ENCODE peak calls at places on chromosomes 6 and 20, in eight cellular contexts. Y is heart left ventricle, Z is IMR-90, F is A549, H is H54, K is lower leg skin, C is esophagus squamous epithelium, L is NB4. S is an unnamed sample.

GRCh38 chr6:67854098-67854497 is 781.0 kb upstream of the ADGRB3 start:
- DNase-seq in Y (no peak), Z (no peak), F (no peak), H (no peak), K (no peak), C (no peak), L (no peak), S (no peak)

GRCh38 chr6:91476000-91476399 is 889.1 kb upstream of the MAP3K7 start:
- DNase-seq in Y (no peak), Z (peak), F (no peak), H (no peak), K (no peak), C (no peak), L (no peak), S (no peak)

GRCh38 chr6:69390125-69390524 is 406.7 kb downstream of the LMBRD1 start:
- DNase-seq in Y (no peak), Z (no peak), F (no peak), H (no peak), K (no peak), C (no peak), L (peak), S (no peak)

GRCh38 chr6:122712093-122712863 is 67.2 kb upstream of the FABP7 start:
- DNase-seq in Y (no peak), Z (peak), F (no peak), H (no peak), K (no peak), C (no peak), L (peak), S (no peak)

GRCh38 chr6:113111550-113111949 is 745.6 kb upstream of the MARCKS start:
- DNase-seq in Y (no peak), Z (no peak), F (no peak), H (no peak), K (no peak), C (no peak), L (no peak), S (no peak)

GRCh38 chr6:158780963-158781691 is 38.0 kb downstream of the EZR start:
- DNase-seq in Y (no peak), Z (no peak), F (no peak), H (no peak), K (peak), C (no peak), L (no peak), S (no peak)

GRCh38 chr6:97282238-97282725 is 734 bp downstream of the MMS22L start:
- DNase-seq in Y (no peak), Z (no peak), F (peak), H (peak), K (no peak), C (no peak), L (no peak), S (no peak)

GRCh38 chr6:93468291-93468690 is 48.9 kb upstream of the EPHA7 start:
- DNase-seq in Y (no peak), Z (no peak), F (no peak), H (no peak), K (no peak), C (no peak), L (no peak), S (no peak)

GRCh38 chr20:63246490-63247284 is 7.6 kb downstream of the NKAIN4 start:
- DNase-seq in Y (no peak), Z (no peak), F (no peak), H (no peak), K (no peak), C (no peak), L (no peak), S (no peak)

GRCh38 chr6:129251669-129252376 is 368.9 kb downstream of the LAMA2 start:
- DNase-seq in Y (no peak), Z (peak), F (peak), H (peak), K (no peak), C (no peak), L (peak), S (peak)

GRCh38 chr6:131470549-131470948 is 102.5 kb upstream of the ARG1 start:
- DNase-seq in Y (no peak), Z (no peak), F (no peak), H (no peak), K (no peak), C (no peak), L (no peak), S (no peak)

GRCh38 chr20:35511814-35512420 is 17.5 kb downstream of the C20orf173 start:
- DNase-seq in Y (no peak), Z (peak), F (peak), H (no peak), K (no peak), C (no peak), L (peak), S (no peak)

GRCh38 chr6:3159805-3160781 is 2.7 kb upstream of the TUBB2A start:
- DNase-seq in Y (no peak), Z (no peak), F (no peak), H (no peak), K (peak), C (peak), L (peak), S (no peak)

GRCh38 chr6:143223895-143224294 is 163.2 kb downstream of the AIG1 start:
- DNase-seq in Y (peak), Z (no peak), F (no peak), H (no peak), K (peak), C (no peak), L (no peak), S (no peak)

GRCh38 chr6:3575701-3576100 is 118.9 kb upstream of the SLC22A23 start:
- DNase-seq in Y (no peak), Z (no peak), F (no peak), H (no peak), K (no peak), C (no peak), L (no peak), S (no peak)

GRCh38 chr6:87407531-87407895 is 259 bp upstream of the CFAP206 start:
- DNase-seq in Y (peak), Z (peak), F (peak), H (peak), K (no peak), C (no peak), L (no peak), S (no peak)

GRCh38 chr6:9064156-9064555 is 628.8 kb upstream of the SLC35B3 start:
- DNase-seq in Y (no peak), Z (no peak), F (no peak), H (no peak), K (no peak), C (no peak), L (no peak), S (no peak)

GRCh38 chr6:116102856-116103255 is 2.2 kb downstream of the NT5DC1 start:
- DNase-seq in Y (no peak), Z (no peak), F (no peak), H (no peak), K (no peak), C (no peak), L (peak), S (no peak)

GRCh38 chr20:10731190-10731955 is 57.6 kb upstream of the JAG1 start:
- DNase-seq in Y (no peak), Z (peak), F (no peak), H (peak), K (no peak), C (no peak), L (no peak), S (no peak)

GRCh38 chr6:31690231-31691077 is 9.6 kb upstream of the LY6G5C start:
- DNase-seq in Y (no peak), Z (no peak), F (no peak), H (no peak), K (no peak), C (no peak), L (no peak), S (no peak)

GRCh38 chr20:5908981-5909380 is 41.4 kb downstream of the TRMT6 start:
- DNase-seq in Y (no peak), Z (no peak), F (no peak), H (no peak), K (no peak), C (no peak), L (no peak), S (no peak)

GRCh38 chr6:150008588-150008987 is 16.7 kb downstream of the RAET1L start:
- DNase-seq in Y (no peak), Z (no peak), F (peak), H (peak), K (peak), C (no peak), L (peak), S (no peak)

GRCh38 chr20:14178952-14179351 is 158.5 kb downstream of the FLRT3 start:
- DNase-seq in Y (no peak), Z (no peak), F (no peak), H (no peak), K (no peak), C (no peak), L (no peak), S (no peak)

GRCh38 chr6:149846321-149846720 is 17.8 kb downstream of the LRP11 start:
- DNase-seq in Y (no peak), Z (peak), F (no peak), H (no peak), K (no peak), C (no peak), L (no peak), S (no peak)

GRCh38 chr6:154403803-154404202 is 47.2 kb upstream of the IPCEF1 start:
- DNase-seq in Y (peak), Z (peak), F (no peak), H (peak), K (peak), C (no peak), L (no peak), S (no peak)

GRCh38 chr20:49906101-49906604 is 9.2 kb downstream of the SPATA2 start:
- DNase-seq in Y (peak), Z (no peak), F (no peak), H (no peak), K (peak), C (no peak), L (peak), S (no peak)

GRCh38 chr6:16128759-16129622 is at the start of gene MYLIP:
- DNase-seq in Y (peak), Z (peak), F (peak), H (peak), K (peak), C (peak), L (peak), S (peak)

GRCh38 chr6:16130437-16130891 is 1.6 kb downstream of the MYLIP start:
- DNase-seq in Y (no peak), Z (no peak), F (no peak), H (no peak), K (no peak), C (no peak), L (no peak), S (no peak)

GRCh38 chr6:16132909-16133308 is 4.0 kb downstream of the MYLIP start:
- DNase-seq in Y (no peak), Z (no peak), F (no peak), H (no peak), K (no peak), C (no peak), L (peak), S (no peak)

GRCh38 chr6:16129623-16130243 is 847 bp downstream of the MYLIP start:
- DNase-seq in Y (no peak), Z (peak), F (peak), H (peak), K (peak), C (no peak), L (peak), S (no peak)

GRCh38 chr6:16130932-16131387 is 2.1 kb downstream of the MYLIP start:
- DNase-seq in Y (peak), Z (peak), F (peak), H (peak), K (no peak), C (no peak), L (peak), S (peak)
- TF ChIP-seq POLR2A in Y (no peak), Z (no peak), F (no peak), H (no peak), K (no peak), C (no peak), L (no peak), S (peak)

GRCh38 chr20:38165089-38165965 is at the start of gene TGM2:
- DNase-seq in Y (peak), Z (peak), F (peak), H (peak), K (peak), C (peak), L (peak), S (peak)
- TF ChIP-seq POLR2A in Y (peak), Z (no peak), F (peak), H (peak), K (no peak), C (no peak), L (no peak), S (no peak)

GRCh38 chr6:43059168-43060033 is at the start of the genes KLC4 and MRPL2:
- DNase-seq in Y (peak), Z (peak), F (peak), H (peak), K (peak), C (peak), L (peak), S (peak)
- TF ChIP-seq POLR2A in Y (peak), Z (peak), F (peak), H (peak), K (no peak), C (peak), L (peak), S (peak)

GRCh38 chr20:40320612-40321011 is 368.4 kb downstream of the MAFB start:
- DNase-seq in Y (no peak), Z (no peak), F (no peak), H (no peak), K (no peak), C (no peak), L (no peak), S (no peak)

GRCh38 chr20:40314278-40314677 is 374.8 kb downstream of the MAFB start:
- DNase-seq in Y (no peak), Z (no peak), F (no peak), H (no peak), K (no peak), C (no peak), L (no peak), S (no peak)

GRCh38 chr20:40319056-40319455 is 370.0 kb downstream of the MAFB start:
- DNase-seq in Y (no peak), Z (no peak), F (no peak), H (no peak), K (no peak), C (no peak), L (no peak), S (no peak)

GRCh38 chr20:40319741-40320499 is 369.1 kb downstream of the MAFB start:
- DNase-seq in Y (no peak), Z (no peak), F (no peak), H (no peak), K (no peak), C (no peak), L (no peak), S (no peak)

DNA sequence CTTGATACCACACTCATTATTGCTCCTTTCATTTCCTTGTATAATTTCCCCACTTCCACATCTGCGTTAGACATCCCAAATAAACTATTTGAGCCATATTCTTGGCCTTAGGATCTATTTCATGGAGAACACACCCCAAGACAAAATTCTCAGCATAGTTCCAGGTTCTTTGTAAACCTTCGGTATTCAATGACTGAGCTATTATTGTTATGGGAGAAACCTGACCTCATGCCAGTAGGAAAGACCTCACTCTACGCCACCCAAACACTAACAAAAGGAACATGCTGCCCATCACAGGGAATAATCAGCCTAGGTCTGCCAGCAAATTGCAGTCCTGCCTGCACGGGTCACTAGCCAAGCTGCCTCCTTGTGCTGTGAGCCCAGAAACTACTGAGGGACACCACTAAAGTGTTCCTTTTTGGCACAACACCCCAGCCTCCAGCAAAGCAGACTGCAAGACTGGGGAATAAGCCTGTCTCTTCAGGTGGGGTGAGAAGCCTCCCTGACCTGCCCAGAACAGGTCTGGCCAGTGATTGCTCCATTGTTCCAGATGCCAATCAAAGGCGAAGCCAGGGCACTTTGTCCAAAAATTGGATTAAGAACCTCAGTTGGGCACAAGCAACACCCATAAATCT is 371.8 kb downstream of the MAFB start:
- DNase-seq in Y (no peak), Z (no peak), F (no peak), H (no peak), K (no peak), C (no peak), L (no peak), S (no peak)
- TF ChIP-seq POLR2A in Y (no peak), Z (no peak), F (no peak), H (no peak), K (no peak), C (no peak), L (no peak), S (no peak)

GRCh38 chr20:391041-391711 is 10.6 kb downstream of the TRIB3 start:
- DNase-seq in Y (no peak), Z (no peak), F (no peak), H (no peak), K (no peak), C (no peak), L (no peak), S (no peak)

GRCh38 chr20:387520-387919 is 7.0 kb downstream of the TRIB3 start:
- DNase-seq in Y (no peak), Z (no peak), F (no peak), H (no peak), K (no peak), C (no peak), L (no peak), S (no peak)

GRCh38 chr20:385448-385847 is 4.9 kb downstream of the TRIB3 start:
- DNase-seq in Y (no peak), Z (no peak), F (no peak), H (no peak), K (no peak), C (no peak), L (no peak), S (no peak)

GRCh38 chr20:388034-388994 is 7.8 kb downstream of the TRIB3 start:
- DNase-seq in Y (no peak), Z (no peak), F (no peak), H (no peak), K (no peak), C (no peak), L (no peak), S (no peak)

DNA sequence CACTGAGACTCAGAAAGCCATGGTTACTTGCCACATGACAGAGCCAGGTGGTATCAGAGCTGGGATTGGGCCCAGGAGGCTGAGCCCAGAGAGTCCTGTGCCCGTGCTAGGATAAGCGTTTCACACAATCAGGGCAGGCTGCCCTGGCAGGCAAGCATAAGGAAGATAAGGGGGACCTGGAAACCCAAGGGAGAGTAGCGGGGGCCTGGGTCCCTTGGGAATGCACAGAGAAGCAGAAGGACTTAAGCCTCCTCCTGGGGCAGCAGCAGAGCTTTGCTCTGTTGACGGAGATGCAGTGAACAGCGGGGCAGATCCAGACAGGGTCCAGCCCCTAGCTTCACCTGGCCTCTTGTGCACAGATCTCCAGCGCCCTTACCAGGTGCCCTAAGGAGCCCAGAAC is 8.7 kb downstream of the TRIB3 start:
- DNase-seq in Y (no peak), Z (no peak), F (no peak), H (no peak), K (no peak), C (no peak), L (no peak), S (no peak)
- TF ChIP-seq POLR2A in Y (no peak), Z (no peak), F (no peak), H (no peak), K (no peak), C (no peak), L (no peak), S (no peak)

GRCh38 chr20:45341579-45341938 is 6.7 kb downstream of the SDC4 start:
- DNase-seq in Y (no peak), Z (no peak), F (no peak), H (no peak), K (no peak), C (no peak), L (no peak), S (no peak)

GRCh38 chr20:45342863-45343444 is 5.3 kb downstream of the SDC4 start:
- DNase-seq in Y (no peak), Z (no peak), F (no peak), H (no peak), K (no peak), C (no peak), L (no peak), S (no peak)

GRCh38 chr20:45340951-45341350 is 7.3 kb downstream of the SDC4 start:
- DNase-seq in Y (no peak), Z (no peak), F (no peak), H (no peak), K (no peak), C (no peak), L (no peak), S (no peak)

GRCh38 chr20:45343445-45343866 is 4.8 kb downstream of the SDC4 start:
- DNase-seq in Y (no peak), Z (no peak), F (no peak), H (no peak), K (no peak), C (no peak), L (no peak), S (no peak)

GRCh38 chr20:45341939-45342862 is 6.0 kb downstream of the SDC4 start:
- DNase-seq in Y (peak), Z (peak), F (no peak), H (no peak), K (no peak), C (no peak), L (no peak), S (no peak)
- TF ChIP-seq POLR2A in Y (peak), Z (peak), F (no peak), H (no peak), K (no peak), C (no peak), L (no peak), S (no peak)

GRCh38 chr20:23086931-23087411 is 847 bp upstream of the CD93 start:
- DNase-seq in Y (peak), Z (no peak), F (no peak), H (no peak), K (peak), C (no peak), L (peak), S (no peak)

GRCh38 chr20:23084845-23085355 is 1.2 kb downstream of the CD93 start:
- DNase-seq in Y (no peak), Z (no peak), F (no peak), H (no peak), K (peak), C (no peak), L (no peak), S (no peak)

GRCh38 chr20:23085415-23086055 is 589 bp downstream of the CD93 start:
- DNase-seq in Y (no peak), Z (no peak), F (no peak), H (no peak), K (no peak), C (no peak), L (peak), S (no peak)

GRCh38 chr20:23087587-23088275 is 1.6 kb upstream of the CD93 start:
- DNase-seq in Y (no peak), Z (no peak), F (no peak), H (no peak), K (peak), C (no peak), L (peak), S (no peak)

DNA sequence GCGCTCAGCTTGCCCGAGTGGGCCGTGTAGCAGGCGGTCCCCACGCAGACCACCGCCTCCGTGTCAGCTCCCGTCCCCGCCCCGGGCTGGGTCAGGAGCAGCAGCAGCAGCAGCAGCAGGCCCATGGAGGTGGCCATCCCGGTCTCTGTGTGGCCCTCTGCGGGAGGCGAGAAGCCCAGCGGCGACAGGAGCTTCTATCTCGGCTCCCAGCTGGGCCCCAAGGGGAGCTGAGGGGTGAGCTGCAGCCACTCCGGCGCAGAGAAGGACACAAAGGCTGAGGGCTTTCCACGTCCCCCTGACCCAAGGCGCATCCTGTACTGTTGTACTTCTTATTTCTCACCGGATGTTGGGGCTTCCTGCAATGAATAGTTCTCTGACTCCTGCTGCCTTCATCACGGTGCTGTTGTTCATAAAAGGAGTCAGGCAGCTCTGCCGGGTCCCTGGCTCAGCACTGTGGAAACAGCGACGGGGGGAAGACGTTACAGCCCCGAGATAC is at the start of gene CD93:
- DNase-seq in Y (peak), Z (peak), F (no peak), H (no peak), K (peak), C (no peak), L (peak), S (no peak)
- TF ChIP-seq POLR2A in Y (peak), Z (no peak), F (no peak), H (no peak), K (no peak), C (no peak), L (peak), S (no peak)